ENCODE peak calls at places on chromosome 7, in seven cellular contexts. One of them, this sample, is unnamed.

GRCh38 chr7:74269757-74270277 is 15.6 kb upstream of the RFC2 start:
- DNase-seq in colonic mucosa: peak; percentile 85
- DNase-seq in CD4-positive, alpha-beta T cell: peak; percentile 54
- DNase-seq in testis: peak; percentile 68
- DNase-seq in GM23248: peak; percentile 65
- DNase-seq in prostate gland: no peak
- DNase-seq in substantia nigra: peak; percentile 62
- DNase-seq in this sample: peak; percentile 98

GRCh38 chr7:20383351-20383750 is 52.7 kb downstream of the ITGB8 start:
- DNase-seq in colonic mucosa: no peak
- DNase-seq in CD4-positive, alpha-beta T cell: no peak
- DNase-seq in testis: no peak
- DNase-seq in GM23248: peak; percentile 25
- DNase-seq in prostate gland: no peak
- DNase-seq in substantia nigra: no peak
- DNase-seq in this sample: no peak

GRCh38 chr7:147509859-147510542 is 1080.6 kb upstream of the C7orf33 start:
- DNase-seq in colonic mucosa: no peak
- DNase-seq in CD4-positive, alpha-beta T cell: no peak
- DNase-seq in testis: no peak
- DNase-seq in GM23248: peak; percentile 71
- DNase-seq in prostate gland: no peak
- DNase-seq in substantia nigra: no peak
- DNase-seq in this sample: no peak

GRCh38 chr7:82319674-82320118 is 123.9 kb downstream of the CACNA2D1 start:
- DNase-seq in colonic mucosa: peak; percentile 32
- DNase-seq in CD4-positive, alpha-beta T cell: no peak
- DNase-seq in testis: peak; percentile 90
- DNase-seq in GM23248: peak; percentile 87
- DNase-seq in prostate gland: peak; percentile 71
- DNase-seq in substantia nigra: peak; percentile 82
- DNase-seq in this sample: no peak

GRCh38 chr7:108430664-108431063 is 25.6 kb downstream of the NRCAM start:
- DNase-seq in colonic mucosa: no peak
- DNase-seq in CD4-positive, alpha-beta T cell: no peak
- DNase-seq in testis: no peak
- DNase-seq in GM23248: no peak
- DNase-seq in prostate gland: no peak
- DNase-seq in substantia nigra: no peak
- DNase-seq in this sample: no peak

GRCh38 chr7:96532428-96532922 is 177.2 kb downstream of the SEM1 start:
- DNase-seq in colonic mucosa: no peak
- DNase-seq in CD4-positive, alpha-beta T cell: no peak
- DNase-seq in testis: no peak
- DNase-seq in GM23248: no peak
- DNase-seq in prostate gland: no peak
- DNase-seq in substantia nigra: no peak
- DNase-seq in this sample: no peak

GRCh38 chr7:143318661-143319060 is 2.8 kb downstream of the CLCN1 start:
- DNase-seq in colonic mucosa: no peak
- DNase-seq in CD4-positive, alpha-beta T cell: no peak
- DNase-seq in testis: no peak
- DNase-seq in GM23248: peak; percentile 8
- DNase-seq in prostate gland: peak; percentile 67
- DNase-seq in substantia nigra: no peak
- DNase-seq in this sample: no peak

GRCh38 chr7:8176370-8177081 is 85.4 kb downstream of the ICA1 start:
- DNase-seq in colonic mucosa: no peak
- DNase-seq in CD4-positive, alpha-beta T cell: peak; percentile 57
- DNase-seq in testis: no peak
- DNase-seq in GM23248: no peak
- DNase-seq in prostate gland: no peak
- DNase-seq in substantia nigra: peak; percentile 21
- DNase-seq in this sample: no peak

GRCh38 chr7:118918556-118918955 is 694.1 kb downstream of the ANKRD7 start:
- DNase-seq in colonic mucosa: no peak
- DNase-seq in CD4-positive, alpha-beta T cell: no peak
- DNase-seq in testis: no peak
- DNase-seq in GM23248: peak; percentile 14
- DNase-seq in prostate gland: no peak
- DNase-seq in substantia nigra: no peak
- DNase-seq in this sample: peak; percentile 28

GRCh38 chr7:95609277-95609971 is 13.1 kb upstream of the PDK4 start:
- DNase-seq in colonic mucosa: peak; percentile 81
- DNase-seq in CD4-positive, alpha-beta T cell: no peak
- DNase-seq in testis: peak; percentile 51
- DNase-seq in GM23248: peak; percentile 65
- DNase-seq in prostate gland: peak; percentile 69
- DNase-seq in substantia nigra: peak; percentile 8
- DNase-seq in this sample: no peak

GRCh38 chr7:129657363-129657762 is 45.8 kb downstream of the NRF1 start:
- DNase-seq in colonic mucosa: no peak
- DNase-seq in CD4-positive, alpha-beta T cell: no peak
- DNase-seq in testis: no peak
- DNase-seq in GM23248: no peak
- DNase-seq in prostate gland: no peak
- DNase-seq in substantia nigra: no peak
- DNase-seq in this sample: no peak

GRCh38 chr7:156606618-156607331 is 33.8 kb upstream of the RNF32 start:
- DNase-seq in colonic mucosa: no peak
- DNase-seq in CD4-positive, alpha-beta T cell: no peak
- DNase-seq in testis: no peak
- DNase-seq in GM23248: no peak
- DNase-seq in prostate gland: no peak
- DNase-seq in substantia nigra: no peak
- DNase-seq in this sample: no peak
- H3K27ac ChIP-seq in colonic mucosa: no peak overlapping the region
- H3K27ac ChIP-seq in CD4-positive, alpha-beta T cell: no peak overlapping the region
- H3K27ac ChIP-seq in testis: no peak overlapping the region
- H3K27ac ChIP-seq in GM23248: no peak overlapping the region
- H3K27ac ChIP-seq in prostate gland: no peak overlapping the region
- H3K27ac ChIP-seq in substantia nigra: no peak overlapping the region
- H3K27ac ChIP-seq in this sample: no peak overlapping the region

DNA sequence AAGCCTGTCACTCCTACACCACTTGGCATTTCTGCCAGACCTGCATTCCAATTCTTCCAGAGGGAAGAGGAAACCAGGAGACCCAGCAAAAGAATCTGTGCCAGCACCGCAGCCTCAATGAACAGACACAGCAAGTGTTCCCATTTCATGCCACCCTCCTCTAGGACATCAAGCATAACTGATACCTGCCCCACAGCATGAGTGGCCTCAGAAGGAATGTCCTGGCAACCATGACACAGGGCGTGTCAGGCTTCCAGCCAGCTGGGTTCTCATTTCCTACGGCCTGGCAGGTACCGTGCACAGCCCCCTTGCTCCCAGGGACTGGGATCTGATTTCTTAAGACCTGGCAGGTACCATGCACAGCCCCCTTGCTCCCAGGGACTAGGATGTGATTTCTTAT is 7.8 kb downstream of the MAD1L1 start:
- DNase-seq in colonic mucosa: no peak
- DNase-seq in CD4-positive, alpha-beta T cell: no peak
- DNase-seq in testis: no peak
- DNase-seq in GM23248: no peak
- DNase-seq in prostate gland: no peak
- DNase-seq in substantia nigra: no peak
- DNase-seq in this sample: no peak
- H3K27ac ChIP-seq in colonic mucosa: no peak overlapping the region
- H3K27ac ChIP-seq in CD4-positive, alpha-beta T cell: no peak overlapping the region
- H3K27ac ChIP-seq in testis: no peak overlapping the region
- H3K27ac ChIP-seq in GM23248: no peak overlapping the region
- H3K27ac ChIP-seq in prostate gland: no peak overlapping the region
- H3K27ac ChIP-seq in substantia nigra: no peak overlapping the region
- H3K27ac ChIP-seq in this sample: no peak overlapping the region

DNA sequence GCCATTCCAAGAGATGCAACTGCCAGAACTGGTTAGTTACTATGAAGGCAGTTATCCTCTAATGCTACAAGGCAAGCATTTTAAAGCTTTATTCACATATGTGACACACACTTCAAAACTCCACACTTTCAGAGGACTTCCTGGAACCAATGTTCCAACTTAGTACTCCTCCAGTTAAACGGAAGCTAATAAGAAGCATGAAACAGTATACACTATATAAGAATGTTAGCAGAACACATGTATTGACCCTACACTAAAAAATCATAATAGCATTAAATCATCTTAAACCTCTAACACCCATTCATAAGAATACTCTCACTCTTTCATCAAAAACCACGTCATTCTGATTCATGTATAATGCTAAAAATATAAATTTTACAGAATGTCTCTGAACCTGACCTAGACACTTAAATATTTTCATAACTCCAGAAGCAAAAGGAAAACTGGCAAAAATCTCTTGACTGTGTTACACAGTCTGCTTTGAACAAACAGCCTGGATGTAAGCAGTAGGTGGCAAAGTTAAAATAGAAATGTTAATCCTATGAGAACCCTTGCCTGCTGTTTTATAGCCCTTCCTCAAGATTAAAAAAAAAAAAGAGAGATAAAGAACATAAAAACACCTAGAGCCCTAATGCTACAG is 135.0 kb downstream of the SEMA3C start:
- DNase-seq in colonic mucosa: no peak
- DNase-seq in CD4-positive, alpha-beta T cell: no peak
- DNase-seq in testis: no peak
- DNase-seq in GM23248: peak; percentile 76
- DNase-seq in prostate gland: no peak
- DNase-seq in substantia nigra: no peak
- DNase-seq in this sample: no peak
- H3K27ac ChIP-seq in colonic mucosa: no peak overlapping the region
- H3K27ac ChIP-seq in CD4-positive, alpha-beta T cell: no peak overlapping the region
- H3K27ac ChIP-seq in testis: no peak overlapping the region
- H3K27ac ChIP-seq in GM23248: peak overlapping the region; percentile 60
- H3K27ac ChIP-seq in prostate gland: no peak overlapping the region
- H3K27ac ChIP-seq in substantia nigra: no peak overlapping the region
- H3K27ac ChIP-seq in this sample: no peak overlapping the region

GRCh38 chr7:130933919-130934318 is 199.9 kb upstream of the KLF14 start:
- DNase-seq in colonic mucosa: no peak
- DNase-seq in CD4-positive, alpha-beta T cell: no peak
- DNase-seq in testis: no peak
- DNase-seq in GM23248: no peak
- DNase-seq in prostate gland: no peak
- DNase-seq in substantia nigra: no peak
- DNase-seq in this sample: no peak

GRCh38 chr7:130932667-130933432 is 198.8 kb upstream of the KLF14 start:
- DNase-seq in colonic mucosa: no peak
- DNase-seq in CD4-positive, alpha-beta T cell: no peak
- DNase-seq in testis: no peak
- DNase-seq in GM23248: no peak
- DNase-seq in prostate gland: no peak
- DNase-seq in substantia nigra: no peak
- DNase-seq in this sample: no peak

GRCh38 chr7:130930710-130931109 is 196.7 kb upstream of the KLF14 start:
- DNase-seq in colonic mucosa: no peak
- DNase-seq in CD4-positive, alpha-beta T cell: no peak
- DNase-seq in testis: no peak
- DNase-seq in GM23248: no peak
- DNase-seq in prostate gland: no peak
- DNase-seq in substantia nigra: no peak
- DNase-seq in this sample: no peak

GRCh38 chr7:130930260-130930659 is 196.3 kb upstream of the KLF14 start:
- DNase-seq in colonic mucosa: peak; percentile 79
- DNase-seq in CD4-positive, alpha-beta T cell: no peak
- DNase-seq in testis: no peak
- DNase-seq in GM23248: no peak
- DNase-seq in prostate gland: no peak
- DNase-seq in substantia nigra: no peak
- DNase-seq in this sample: no peak

GRCh38 chr7:130932088-130932487 is 198.1 kb upstream of the KLF14 start:
- DNase-seq in colonic mucosa: no peak
- DNase-seq in CD4-positive, alpha-beta T cell: no peak
- DNase-seq in testis: no peak
- DNase-seq in GM23248: no peak
- DNase-seq in prostate gland: no peak
- DNase-seq in substantia nigra: no peak
- DNase-seq in this sample: no peak
- H3K27ac ChIP-seq in colonic mucosa: no peak overlapping the region
- H3K27ac ChIP-seq in CD4-positive, alpha-beta T cell: no peak overlapping the region
- H3K27ac ChIP-seq in testis: no peak overlapping the region
- H3K27ac ChIP-seq in GM23248: no peak overlapping the region
- H3K27ac ChIP-seq in prostate gland: no peak overlapping the region
- H3K27ac ChIP-seq in substantia nigra: no peak overlapping the region
- H3K27ac ChIP-seq in this sample: no peak overlapping the region